ENCODE peak calls at places on chromosomes 2 and 18, in four cellular contexts. One of them, this sample, is unnamed.

GRCh38 chr2:51103205-51103604 is 71.3 kb upstream of the NRXN1 start:
- DNase-seq in kidney epithelial cell: peak; percentile 34
- DNase-seq in left ventricle myocardium inferior: peak; percentile 23
- DNase-seq in body of pancreas: no peak
- DNase-seq in this sample: peak; percentile 41

GRCh38 chr2:10286216-10287037 is 16.3 kb upstream of the HPCAL1 start:
- DNase-seq in kidney epithelial cell: no peak
- DNase-seq in left ventricle myocardium inferior: peak; percentile 44
- DNase-seq in body of pancreas: peak; percentile 79
- DNase-seq in this sample: no peak

GRCh38 chr2:230865324-230865765 is 603 bp downstream of the ITM2C start:
- DNase-seq in kidney epithelial cell: no peak
- DNase-seq in left ventricle myocardium inferior: no peak
- DNase-seq in body of pancreas: no peak
- DNase-seq in this sample: no peak

GRCh38 chr2:239662413-239663120 is 261.7 kb upstream of the HDAC4 start:
- DNase-seq in kidney epithelial cell: no peak
- DNase-seq in left ventricle myocardium inferior: no peak
- DNase-seq in body of pancreas: no peak
- DNase-seq in this sample: no peak

GRCh38 chr2:16438571-16439294 is 226.9 kb downstream of the CYRIA start:
- DNase-seq in kidney epithelial cell: no peak
- DNase-seq in left ventricle myocardium inferior: no peak
- DNase-seq in body of pancreas: no peak
- DNase-seq in this sample: no peak

GRCh38 chr2:168798076-168798887 is 4.2 kb upstream of the NOSTRIN start:
- DNase-seq in kidney epithelial cell: no peak
- DNase-seq in left ventricle myocardium inferior: peak; percentile 33
- DNase-seq in body of pancreas: no peak
- DNase-seq in this sample: no peak

GRCh38 chr2:202376460-202377307 is 557 bp downstream of the BMPR2 start:
- DNase-seq in kidney epithelial cell: no peak
- DNase-seq in left ventricle myocardium inferior: peak; percentile 29
- DNase-seq in body of pancreas: peak; percentile 62
- DNase-seq in this sample: peak; percentile 65

GRCh38 chr2:80058562-80058961 is 246.0 kb downstream of the LRRTM1 start:
- DNase-seq in kidney epithelial cell: no peak
- DNase-seq in left ventricle myocardium inferior: no peak
- DNase-seq in body of pancreas: no peak
- DNase-seq in this sample: no peak

GRCh38 chr2:166343467-166343866 is 32.3 kb downstream of the SCN9A start:
- DNase-seq in kidney epithelial cell: no peak
- DNase-seq in left ventricle myocardium inferior: no peak
- DNase-seq in body of pancreas: no peak
- DNase-seq in this sample: peak; percentile 50

GRCh38 chr2:75199428-75200011 is at the start of gene TACR1:
- DNase-seq in kidney epithelial cell: peak; percentile 7
- DNase-seq in left ventricle myocardium inferior: peak; percentile 56
- DNase-seq in body of pancreas: peak; percentile 80
- DNase-seq in this sample: peak; percentile 59

GRCh38 chr2:43507137-43507536 is 88.7 kb downstream of the THADA start:
- DNase-seq in kidney epithelial cell: no peak
- DNase-seq in left ventricle myocardium inferior: no peak
- DNase-seq in body of pancreas: no peak
- DNase-seq in this sample: no peak

GRCh38 chr2:58727977-58728656 is 487.0 kb upstream of the FANCL start:
- DNase-seq in kidney epithelial cell: no peak
- DNase-seq in left ventricle myocardium inferior: no peak
- DNase-seq in body of pancreas: no peak
- DNase-seq in this sample: no peak

GRCh38 chr18:47870605-47871004 is 59.9 kb downstream of the SMAD2 start:
- DNase-seq in kidney epithelial cell: no peak
- DNase-seq in left ventricle myocardium inferior: no peak
- DNase-seq in body of pancreas: no peak
- DNase-seq in this sample: no peak

GRCh38 chr2:104733544-104733943 is 120.4 kb upstream of the POU3F3 start:
- DNase-seq in kidney epithelial cell: no peak
- DNase-seq in left ventricle myocardium inferior: no peak
- DNase-seq in body of pancreas: peak; percentile 53
- DNase-seq in this sample: no peak

GRCh38 chr2:224412064-224412921 is 10.4 kb upstream of the FAM124B start:
- DNase-seq in kidney epithelial cell: peak; percentile 26
- DNase-seq in left ventricle myocardium inferior: no peak
- DNase-seq in body of pancreas: peak; percentile 35
- DNase-seq in this sample: no peak

GRCh38 chr2:47506436-47506835 is 103.5 kb downstream of the MSH2 start:
- DNase-seq in kidney epithelial cell: no peak
- DNase-seq in left ventricle myocardium inferior: no peak
- DNase-seq in body of pancreas: no peak
- DNase-seq in this sample: no peak

GRCh38 chr2:113240150-113240914 is 38.4 kb downstream of the PAX8 start:
- DNase-seq in kidney epithelial cell: no peak
- DNase-seq in left ventricle myocardium inferior: peak; percentile 90
- DNase-seq in body of pancreas: peak; percentile 90
- DNase-seq in this sample: no peak

GRCh38 chr2:74857725-74858124 is 23.8 kb downstream of the HK2 start:
- DNase-seq in kidney epithelial cell: no peak
- DNase-seq in left ventricle myocardium inferior: no peak
- DNase-seq in body of pancreas: no peak
- DNase-seq in this sample: no peak

GRCh38 chr2:85974395-85974794 is 85.6 kb upstream of the ST3GAL5 start:
- DNase-seq in kidney epithelial cell: no peak
- DNase-seq in left ventricle myocardium inferior: no peak
- DNase-seq in body of pancreas: no peak
- DNase-seq in this sample: no peak

GRCh38 chr2:238974061-238974460 is 126.2 kb downstream of the TWIST2 start:
- DNase-seq in kidney epithelial cell: no peak
- DNase-seq in left ventricle myocardium inferior: no peak
- DNase-seq in body of pancreas: no peak
- DNase-seq in this sample: no peak

GRCh38 chr2:113085542-113085941 is 17.8 kb downstream of the IL1F10 start:
- DNase-seq in kidney epithelial cell: no peak
- DNase-seq in left ventricle myocardium inferior: no peak
- DNase-seq in body of pancreas: no peak
- DNase-seq in this sample: no peak

GRCh38 chr18:9095297-9096012 is 7.0 kb upstream of the NDUFV2 start:
- DNase-seq in kidney epithelial cell: no peak
- DNase-seq in left ventricle myocardium inferior: no peak
- DNase-seq in body of pancreas: no peak
- DNase-seq in this sample: no peak

GRCh38 chr2:239321596-239322413 is 79.0 kb downstream of the HDAC4 start:
- DNase-seq in kidney epithelial cell: no peak
- DNase-seq in left ventricle myocardium inferior: no peak
- DNase-seq in body of pancreas: no peak
- DNase-seq in this sample: no peak

GRCh38 chr18:46294325-46294724 is 190.1 kb downstream of the HAUS1 start:
- DNase-seq in kidney epithelial cell: no peak
- DNase-seq in left ventricle myocardium inferior: no peak
- DNase-seq in body of pancreas: no peak
- DNase-seq in this sample: no peak

GRCh38 chr18:5746844-5747243 is 148.5 kb downstream of the TMEM200C start:
- DNase-seq in kidney epithelial cell: no peak
- DNase-seq in left ventricle myocardium inferior: no peak
- DNase-seq in body of pancreas: no peak
- DNase-seq in this sample: no peak

GRCh38 chr2:204051476-204051875 is 114.9 kb downstream of the ICOS start:
- DNase-seq in kidney epithelial cell: no peak
- DNase-seq in left ventricle myocardium inferior: no peak
- DNase-seq in body of pancreas: no peak
- DNase-seq in this sample: no peak

GRCh38 chr2:113078350-113078839 is 10.6 kb downstream of the IL1F10 start:
- DNase-seq in kidney epithelial cell: peak; percentile 67
- DNase-seq in left ventricle myocardium inferior: no peak
- DNase-seq in body of pancreas: no peak
- DNase-seq in this sample: no peak

GRCh38 chr18:75530118-75530517 is 102.6 kb upstream of the SMIM21 start:
- DNase-seq in kidney epithelial cell: no peak
- DNase-seq in left ventricle myocardium inferior: no peak
- DNase-seq in body of pancreas: no peak
- DNase-seq in this sample: no peak

GRCh38 chr2:183081908-183082307 is 3.4 kb downstream of the DUSP19 start:
- DNase-seq in kidney epithelial cell: no peak
- DNase-seq in left ventricle myocardium inferior: no peak
- DNase-seq in body of pancreas: no peak
- DNase-seq in this sample: no peak

GRCh38 chr2:207150294-207150693 is 15.5 kb downstream of the KLF7 start:
- DNase-seq in kidney epithelial cell: no peak
- DNase-seq in left ventricle myocardium inferior: no peak
- DNase-seq in body of pancreas: no peak
- DNase-seq in this sample: no peak

GRCh38 chr2:29022455-29023128 is 41.5 kb downstream of the TOGARAM2 start:
- DNase-seq in kidney epithelial cell: no peak
- DNase-seq in left ventricle myocardium inferior: no peak
- DNase-seq in body of pancreas: no peak
- DNase-seq in this sample: no peak

GRCh38 chr2:21253311-21254027 is 129.7 kb downstream of the TDRD15 start:
- DNase-seq in kidney epithelial cell: no peak
- DNase-seq in left ventricle myocardium inferior: no peak
- DNase-seq in body of pancreas: no peak
- DNase-seq in this sample: no peak

GRCh38 chr2:102238039-102238756 is 51.4 kb downstream of the IL1RL2 start:
- DNase-seq in kidney epithelial cell: no peak
- DNase-seq in left ventricle myocardium inferior: peak; percentile 27
- DNase-seq in body of pancreas: no peak
- DNase-seq in this sample: no peak

GRCh38 chr2:184597571-184597980 is 753 bp upstream of the ZNF804A start:
- DNase-seq in kidney epithelial cell: no peak
- DNase-seq in left ventricle myocardium inferior: peak; percentile 10
- DNase-seq in body of pancreas: peak; percentile 21
- DNase-seq in this sample: peak; percentile 41

GRCh38 chr2:25341031-25341727 is 546 bp downstream of the DNMT3A start:
- DNase-seq in kidney epithelial cell: no peak
- DNase-seq in left ventricle myocardium inferior: peak; percentile 48
- DNase-seq in body of pancreas: peak; percentile 60
- DNase-seq in this sample: peak; percentile 52

GRCh38 chr2:231287696-231288095 is 89.3 kb downstream of the ARMC9 start:
- DNase-seq in kidney epithelial cell: no peak
- DNase-seq in left ventricle myocardium inferior: no peak
- DNase-seq in body of pancreas: no peak
- DNase-seq in this sample: no peak

GRCh38 chr2:121501554-121501953 is 29.1 kb upstream of the RNU4ATAC start:
- DNase-seq in kidney epithelial cell: no peak
- DNase-seq in left ventricle myocardium inferior: no peak
- DNase-seq in body of pancreas: no peak
- DNase-seq in this sample: no peak

DNA sequence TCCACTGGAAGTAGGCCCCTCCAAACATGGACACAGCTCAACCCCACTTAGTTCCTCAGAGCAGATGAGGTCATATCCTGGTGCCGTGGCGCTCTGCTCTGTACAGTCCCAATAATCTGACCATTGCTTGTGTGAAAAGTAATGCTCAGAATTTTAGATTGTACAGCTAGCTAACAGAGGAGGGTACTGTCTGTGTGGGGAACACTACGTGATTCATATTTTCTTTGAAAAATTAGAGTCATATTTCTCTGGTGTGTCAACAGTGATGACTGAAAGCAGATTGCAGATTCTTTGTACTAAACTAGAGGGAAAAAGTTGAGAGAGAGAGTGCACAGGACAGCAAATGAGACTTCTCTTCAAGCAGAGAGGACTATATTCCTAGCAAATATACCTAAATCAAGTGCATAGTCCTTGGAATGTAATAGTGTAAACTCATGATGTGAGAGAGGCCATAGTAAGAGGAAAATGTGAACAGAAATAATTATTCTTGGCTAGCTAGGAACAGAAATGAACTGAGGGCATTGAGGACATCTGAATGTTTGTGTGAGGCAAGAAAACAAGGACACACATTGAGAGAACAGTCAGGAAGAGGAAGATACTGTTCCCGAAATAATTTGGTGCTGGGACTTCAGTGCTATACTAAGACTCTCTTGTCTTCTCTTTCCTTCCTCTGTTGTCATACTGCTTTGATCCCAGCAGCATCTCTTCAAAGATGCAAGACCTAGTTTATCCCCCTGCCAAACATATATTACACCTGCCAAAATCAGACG is 157.0 kb upstream of the RND3 start:
- DNase-seq in kidney epithelial cell: no peak
- DNase-seq in left ventricle myocardium inferior: no peak
- DNase-seq in body of pancreas: no peak
- DNase-seq in this sample: no peak
- TF ChIP-seq CTCF in kidney epithelial cell: no peak
- TF ChIP-seq CTCF in left ventricle myocardium inferior: no peak
- TF ChIP-seq CTCF in body of pancreas: no peak
- TF ChIP-seq CTCF in this sample: no peak

GRCh38 chr2:135798275-135798705 is 38.7 kb downstream of the LCT start:
- DNase-seq in kidney epithelial cell: no peak
- DNase-seq in left ventricle myocardium inferior: no peak
- DNase-seq in body of pancreas: no peak
- DNase-seq in this sample: no peak

GRCh38 chr2:135800513-135801460 is 36.2 kb downstream of the LCT start:
- DNase-seq in kidney epithelial cell: no peak
- DNase-seq in left ventricle myocardium inferior: no peak
- DNase-seq in body of pancreas: no peak
- DNase-seq in this sample: no peak

GRCh38 chr2:135799738-135800137 is 37.2 kb downstream of the LCT start:
- DNase-seq in kidney epithelial cell: no peak
- DNase-seq in left ventricle myocardium inferior: no peak
- DNase-seq in body of pancreas: no peak
- DNase-seq in this sample: no peak

GRCh38 chr2:135797497-135798274 is 39.3 kb downstream of the LCT start:
- DNase-seq in kidney epithelial cell: peak; percentile 29
- DNase-seq in left ventricle myocardium inferior: peak; percentile 58
- DNase-seq in body of pancreas: peak; percentile 79
- DNase-seq in this sample: peak; percentile 84

DNA sequence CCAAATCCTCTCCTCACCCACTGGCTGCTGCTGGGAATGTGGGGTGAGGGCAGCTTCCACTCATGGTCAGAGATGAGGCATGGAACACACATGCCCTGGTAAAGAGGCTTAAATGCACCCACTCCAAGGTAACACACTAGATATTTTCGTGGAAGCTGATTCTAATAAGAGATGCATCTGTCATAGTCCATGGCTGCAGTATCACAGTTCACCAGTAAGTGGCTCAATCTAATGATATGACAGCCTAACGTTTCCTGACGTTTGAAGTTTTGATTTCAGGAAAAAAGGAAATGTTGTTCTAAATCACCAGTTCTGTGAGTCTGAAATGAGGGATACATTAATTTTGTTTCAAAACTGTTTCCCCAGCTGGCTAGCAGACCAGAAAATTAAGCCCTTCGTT is 38.2 kb downstream of the LCT start:
- DNase-seq in kidney epithelial cell: no peak
- DNase-seq in left ventricle myocardium inferior: no peak
- DNase-seq in body of pancreas: no peak
- DNase-seq in this sample: no peak
- TF ChIP-seq CTCF in kidney epithelial cell: no peak
- TF ChIP-seq CTCF in left ventricle myocardium inferior: peak; percentile 38
- TF ChIP-seq CTCF in body of pancreas: no peak
- TF ChIP-seq CTCF in this sample: no peak

GRCh38 chr2:191870744-191871143 is 23.9 kb upstream of the CAVIN2 start:
- DNase-seq in kidney epithelial cell: no peak
- DNase-seq in left ventricle myocardium inferior: no peak
- DNase-seq in body of pancreas: no peak
- DNase-seq in this sample: no peak
- TF ChIP-seq CTCF in kidney epithelial cell: no peak
- TF ChIP-seq CTCF in left ventricle myocardium inferior: peak; percentile 28
- TF ChIP-seq CTCF in body of pancreas: no peak
- TF ChIP-seq CTCF in this sample: no peak

GRCh38 chr2:38728694-38729093 is 22.5 kb downstream of the SRSF7 start:
- DNase-seq in kidney epithelial cell: no peak
- DNase-seq in left ventricle myocardium inferior: no peak
- DNase-seq in body of pancreas: no peak
- DNase-seq in this sample: no peak
- TF ChIP-seq CTCF in kidney epithelial cell: no peak
- TF ChIP-seq CTCF in left ventricle myocardium inferior: no peak
- TF ChIP-seq CTCF in body of pancreas: no peak
- TF ChIP-seq CTCF in this sample: no peak